ENCODE peak calls at places on chromosomes 11 and 22, in five cellular contexts. V is epithelial cell of esophagus; C is activated CD4-positive, alpha-beta T cell treated with anti-CD3 and anti-CD28 coated beads, Interleukin-2, amount 10 ng/mL, durations not matched to agents 24 days and 14 days; W is GM23248; E is globus pallidus. Q is an unnamed sample.

GRCh38 chr22:44999687-45000086 is 10.1 kb downstream of the PHF21B start:
- DNase-seq in V (no peak), C (no peak), W (no peak), E (no peak), Q (no peak)

GRCh38 chr11:18384157-18384641 is 10.2 kb upstream of the LDHA start:
- DNase-seq in V (peak; percentile 81), C (no peak), W (peak; percentile 91), E (peak; percentile 5), Q (no peak)

GRCh38 chr11:57482782-57483569 is 22.6 kb downstream of the RTN4RL2 start:
- DNase-seq in V (peak; percentile 36), C (peak; percentile 86), W (peak; percentile 74), E (no peak), Q (no peak)

GRCh38 chr11:48012051-48012391 is 31.7 kb downstream of the PTPRJ start:
- DNase-seq in V (no peak), C (peak; percentile 77), W (no peak), E (no peak), Q (no peak)

GRCh38 chr22:19150482-19151328 is 613 bp upstream of the GSC2 start:
- DNase-seq in V (no peak), C (no peak), W (no peak), E (no peak), Q (no peak)

GRCh38 chr11:129117595-129118350 is 74.4 kb downstream of the ARHGAP32 start:
- DNase-seq in V (peak; percentile 79), C (peak; percentile 84), W (peak; percentile 77), E (peak; percentile 74), Q (peak; percentile 5)

GRCh38 chr22:29308791-29309262 is 2.4 kb downstream of the GAS2L1 start:
- DNase-seq in V (peak; percentile 72), C (peak; percentile 78), W (peak; percentile 76), E (no peak), Q (no peak)

GRCh38 chr11:75146711-75147110 is 4.2 kb upstream of the SLCO2B1 start:
- DNase-seq in V (no peak), C (no peak), W (no peak), E (no peak), Q (no peak)

GRCh38 chr22:19819911-19820879 is 34.5 kb downstream of the GNB1L start:
- DNase-seq in V (no peak), C (no peak), W (no peak), E (no peak), Q (no peak)

GRCh38 chr11:375065-376025 is 6.0 kb downstream of the B4GALNT4 start:
- DNase-seq in V (no peak), C (no peak), W (no peak), E (no peak), Q (no peak)

GRCh38 chr22:44999231-44999630 is 10.6 kb downstream of the PHF21B start:
- DNase-seq in V (no peak), C (no peak), W (no peak), E (no peak), Q (no peak)

GRCh38 chr11:69956669-69957190 is 121.4 kb upstream of the ANO1 start:
- DNase-seq in V (no peak), C (no peak), W (no peak), E (no peak), Q (no peak)

GRCh38 chr11:35364101-35364780 is 55.1 kb downstream of the SLC1A2 start:
- DNase-seq in V (peak; percentile 78), C (no peak), W (peak; percentile 97), E (peak; percentile 47), Q (no peak)

GRCh38 chr22:48432721-48433518 is 1394.8 kb downstream of the BRD1 start:
- DNase-seq in V (no peak), C (no peak), W (peak; percentile 70), E (no peak), Q (no peak)